ENCODE peak calls at places on chromosomes 13 and 19, in five cellular contexts. One of them, this sample, is unnamed.

GRCh38 chr19:18438331-18439024 is 545 bp upstream of the ISYNA1 start:
- DNase-seq in GM20000: no peak
- DNase-seq in progenitor cell of endocrine pancreas: no peak
- DNase-seq in thoracic aorta: no peak
- DNase-seq in heart left ventricle: peak
- DNase-seq in this sample: no peak

GRCh38 chr13:46778095-46778494 is 18.9 kb downstream of the ESD start:
- DNase-seq in GM20000: no peak
- DNase-seq in progenitor cell of endocrine pancreas: no peak
- DNase-seq in heart left ventricle: no peak
- DNase-seq in thoracic aorta: no peak
- DNase-seq in this sample: no peak

GRCh38 chr13:111022241-111022640 is 92.9 kb upstream of the ARHGEF7 start:
- DNase-seq in progenitor cell of endocrine pancreas: no peak
- DNase-seq in thoracic aorta: no peak
- DNase-seq in heart left ventricle: no peak
- DNase-seq in GM20000: no peak
- DNase-seq in this sample: no peak

GRCh38 chr19:8451885-8452284 is 7.1 kb downstream of the HNRNPM start:
- DNase-seq in progenitor cell of endocrine pancreas: no peak
- DNase-seq in GM20000: no peak
- DNase-seq in thoracic aorta: no peak
- DNase-seq in heart left ventricle: no peak
- DNase-seq in this sample: no peak

GRCh38 chr19:19115954-19116353 is 22.3 kb downstream of the TMEM161A start:
- DNase-seq in heart left ventricle: no peak
- DNase-seq in thoracic aorta: no peak
- DNase-seq in GM20000: peak
- DNase-seq in progenitor cell of endocrine pancreas: no peak
- DNase-seq in this sample: peak

GRCh38 chr13:52848455-52849190 is at the start of gene PCDH8:
- DNase-seq in thoracic aorta: no peak
- DNase-seq in GM20000: no peak
- DNase-seq in heart left ventricle: no peak
- DNase-seq in progenitor cell of endocrine pancreas: peak
- DNase-seq in this sample: peak

GRCh38 chr19:3171894-3172679 is 6.5 kb upstream of the S1PR4 start:
- DNase-seq in progenitor cell of endocrine pancreas: no peak
- DNase-seq in GM20000: no peak
- DNase-seq in thoracic aorta: no peak
- DNase-seq in heart left ventricle: no peak
- DNase-seq in this sample: no peak

GRCh38 chr19:34712606-34713261 is 21.3 kb upstream of the ZNF181 start:
- DNase-seq in thoracic aorta: no peak
- DNase-seq in progenitor cell of endocrine pancreas: no peak
- DNase-seq in GM20000: peak
- DNase-seq in heart left ventricle: peak
- DNase-seq in this sample: peak

GRCh38 chr13:57624565-57625435 is 6.7 kb upstream of the PCDH17 start:
- DNase-seq in heart left ventricle: peak
- DNase-seq in thoracic aorta: no peak
- DNase-seq in progenitor cell of endocrine pancreas: peak
- DNase-seq in GM20000: peak
- DNase-seq in this sample: peak

GRCh38 chr13:49046534-49046933 is 70.8 kb downstream of the FNDC3A start:
- DNase-seq in progenitor cell of endocrine pancreas: no peak
- DNase-seq in GM20000: no peak
- DNase-seq in thoracic aorta: no peak
- DNase-seq in heart left ventricle: no peak
- DNase-seq in this sample: no peak

GRCh38 chr13:64239372-64239771 is 2823.7 kb upstream of the PCDH20 start:
- DNase-seq in GM20000: no peak
- DNase-seq in thoracic aorta: no peak
- DNase-seq in progenitor cell of endocrine pancreas: no peak
- DNase-seq in heart left ventricle: no peak
- DNase-seq in this sample: no peak

GRCh38 chr13:80341771-80342271 is 895 bp upstream of the SPRY2 start:
- DNase-seq in heart left ventricle: peak
- DNase-seq in GM20000: peak
- DNase-seq in progenitor cell of endocrine pancreas: peak
- DNase-seq in thoracic aorta: no peak
- DNase-seq in this sample: peak

GRCh38 chr19:6890938-6891337 is 3.6 kb downstream of the ADGRE1 start:
- DNase-seq in heart left ventricle: no peak
- DNase-seq in GM20000: no peak
- DNase-seq in progenitor cell of endocrine pancreas: no peak
- DNase-seq in thoracic aorta: no peak
- DNase-seq in this sample: no peak

GRCh38 chr19:37304190-37304883 is 66.6 kb upstream of the ZNF527 start:
- DNase-seq in thoracic aorta: no peak
- DNase-seq in GM20000: no peak
- DNase-seq in progenitor cell of endocrine pancreas: peak
- DNase-seq in heart left ventricle: peak
- DNase-seq in this sample: peak

GRCh38 chr19:1467512-1468273 is 11.3 kb downstream of the C19orf25 start:
- DNase-seq in progenitor cell of endocrine pancreas: no peak
- DNase-seq in GM20000: no peak
- DNase-seq in heart left ventricle: no peak
- DNase-seq in thoracic aorta: no peak
- DNase-seq in this sample: no peak

GRCh38 chr19:1467228-1467511 is 11.8 kb downstream of the C19orf25 start:
- DNase-seq in progenitor cell of endocrine pancreas: no peak
- DNase-seq in thoracic aorta: no peak
- DNase-seq in GM20000: no peak
- DNase-seq in heart left ventricle: no peak
- DNase-seq in this sample: no peak

GRCh38 chr19:1466461-1467227 is 12.4 kb downstream of the C19orf25 start:
- DNase-seq in heart left ventricle: no peak
- DNase-seq in thoracic aorta: no peak
- DNase-seq in progenitor cell of endocrine pancreas: no peak
- DNase-seq in GM20000: no peak
- DNase-seq in this sample: no peak

GRCh38 chr19:1466018-1466460 is 13.0 kb downstream of the C19orf25 start:
- DNase-seq in GM20000: no peak
- DNase-seq in heart left ventricle: no peak
- DNase-seq in progenitor cell of endocrine pancreas: no peak
- DNase-seq in thoracic aorta: no peak
- DNase-seq in this sample: no peak

DNA sequence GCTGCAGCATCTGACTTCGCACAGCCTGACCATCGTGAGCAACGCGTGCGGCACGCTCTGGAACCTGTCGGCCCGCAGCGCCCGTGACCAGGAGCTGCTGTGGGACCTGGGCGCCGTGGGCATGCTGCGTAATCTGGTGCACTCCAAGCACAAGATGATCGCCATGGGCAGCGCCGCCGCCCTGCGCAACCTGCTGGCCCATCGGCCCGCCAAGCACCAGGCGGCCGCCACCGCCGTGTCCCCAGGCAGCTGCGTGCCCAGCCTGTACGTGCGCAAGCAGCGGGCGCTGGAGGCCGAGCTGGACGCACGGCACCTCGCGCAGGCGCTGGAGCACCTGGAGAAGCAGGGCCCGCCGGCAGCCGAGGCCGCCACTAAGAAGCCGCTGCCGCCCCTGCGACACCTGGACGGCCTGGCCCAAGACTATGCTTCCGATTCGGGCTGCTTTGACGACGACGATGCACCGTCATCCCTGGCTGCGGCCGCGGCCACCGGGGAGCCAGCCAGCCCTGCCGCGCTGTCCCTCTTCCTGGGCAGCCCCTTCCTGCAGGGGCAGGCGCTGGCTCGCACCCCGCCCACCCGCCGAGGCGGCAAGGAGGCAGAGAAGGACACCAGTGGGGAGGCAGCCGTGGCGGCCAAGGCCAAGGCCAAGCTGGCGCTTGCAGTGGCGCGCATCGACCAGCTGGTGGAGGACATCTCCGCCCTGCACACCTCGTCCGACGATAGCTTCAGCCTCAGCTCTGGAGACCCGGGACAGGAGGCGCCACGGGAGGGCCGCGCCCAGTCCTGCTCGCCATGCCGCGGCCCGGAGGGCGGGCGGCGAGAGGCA is 13.6 kb downstream of the C19orf25 start:
- DNase-seq in thoracic aorta: no peak
- DNase-seq in progenitor cell of endocrine pancreas: no peak
- DNase-seq in GM20000: peak
- DNase-seq in heart left ventricle: no peak
- DNase-seq in this sample: no peak
- TF ChIP-seq CTCF in thoracic aorta: no peak
- TF ChIP-seq CTCF in progenitor cell of endocrine pancreas: peak
- TF ChIP-seq CTCF in GM20000: peak
- TF ChIP-seq CTCF in heart left ventricle: peak
- TF ChIP-seq CTCF in this sample: peak

GRCh38 chr13:81540777-81541176 is 1199.9 kb upstream of the SPRY2 start:
- DNase-seq in GM20000: no peak
- DNase-seq in thoracic aorta: no peak
- DNase-seq in progenitor cell of endocrine pancreas: no peak
- DNase-seq in heart left ventricle: no peak
- DNase-seq in this sample: no peak
- TF ChIP-seq CTCF in GM20000: no peak
- TF ChIP-seq CTCF in thoracic aorta: no peak
- TF ChIP-seq CTCF in progenitor cell of endocrine pancreas: peak
- TF ChIP-seq CTCF in heart left ventricle: no peak
- TF ChIP-seq CTCF in this sample: peak

DNA sequence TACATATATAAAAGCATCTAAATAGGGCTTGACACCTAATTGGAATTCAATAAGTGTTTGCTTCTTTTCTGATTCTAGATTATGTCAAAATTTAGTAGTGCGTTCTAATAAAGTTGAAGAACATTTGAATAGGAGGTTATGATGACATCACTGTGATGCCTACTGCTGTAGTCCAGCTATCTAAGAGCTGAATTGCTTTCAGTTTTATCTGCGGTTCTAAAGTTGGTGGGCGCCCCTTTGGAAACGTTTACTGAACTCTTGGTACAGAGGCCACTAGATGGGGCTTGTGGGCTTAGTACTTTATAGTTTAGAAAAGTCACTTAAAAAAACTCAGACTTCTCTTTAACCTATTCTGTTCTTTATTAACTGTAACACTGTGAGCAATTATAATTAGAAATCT is 776.9 kb downstream of the GPC5 start:
- DNase-seq in GM20000: peak
- DNase-seq in thoracic aorta: no peak
- DNase-seq in progenitor cell of endocrine pancreas: no peak
- DNase-seq in heart left ventricle: no peak
- DNase-seq in this sample: peak
- TF ChIP-seq CTCF in GM20000: no peak
- TF ChIP-seq CTCF in thoracic aorta: peak
- TF ChIP-seq CTCF in progenitor cell of endocrine pancreas: peak
- TF ChIP-seq CTCF in heart left ventricle: no peak
- TF ChIP-seq CTCF in this sample: peak

GRCh38 chr19:48290923-48291700 is 21.2 kb downstream of the ZNF114 start:
- DNase-seq in progenitor cell of endocrine pancreas: peak
- DNase-seq in heart left ventricle: peak
- DNase-seq in thoracic aorta: peak
- DNase-seq in GM20000: peak
- DNase-seq in this sample: peak

GRCh38 chr19:48290341-48290922 is 20.6 kb downstream of the ZNF114 start:
- DNase-seq in heart left ventricle: no peak
- DNase-seq in thoracic aorta: no peak
- DNase-seq in progenitor cell of endocrine pancreas: no peak
- DNase-seq in GM20000: no peak
- DNase-seq in this sample: peak

GRCh38 chr19:48296963-48297734 is 27.3 kb downstream of the ZNF114 start:
- DNase-seq in GM20000: no peak
- DNase-seq in thoracic aorta: no peak
- DNase-seq in heart left ventricle: no peak
- DNase-seq in progenitor cell of endocrine pancreas: no peak
- DNase-seq in this sample: no peak

GRCh38 chr19:48295458-48295857 is 25.6 kb downstream of the ZNF114 start:
- DNase-seq in GM20000: no peak
- DNase-seq in progenitor cell of endocrine pancreas: no peak
- DNase-seq in thoracic aorta: no peak
- DNase-seq in heart left ventricle: no peak
- DNase-seq in this sample: no peak

DNA sequence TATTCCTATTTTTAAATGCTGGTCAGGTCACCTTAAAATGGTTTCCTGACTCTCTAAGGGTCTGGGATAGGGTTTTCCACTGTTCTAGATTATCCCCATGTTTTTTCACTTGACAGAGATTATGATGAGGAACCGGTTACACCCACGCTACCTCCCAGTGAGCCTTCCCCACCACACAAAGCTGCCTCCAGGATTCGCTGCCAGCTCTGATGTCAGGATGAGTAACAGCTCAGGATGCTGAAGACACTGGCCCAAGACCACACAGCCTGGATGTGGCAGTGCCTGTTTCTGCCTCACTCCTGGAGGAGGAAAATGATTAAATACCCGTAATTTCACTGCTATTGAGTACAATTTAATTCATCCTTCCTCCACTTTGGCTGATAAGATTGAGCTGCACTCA is 22.9 kb downstream of the ZNF114 start:
- DNase-seq in GM20000: no peak
- DNase-seq in thoracic aorta: no peak
- DNase-seq in progenitor cell of endocrine pancreas: no peak
- DNase-seq in heart left ventricle: no peak
- DNase-seq in this sample: no peak
- TF ChIP-seq CTCF in GM20000: no peak
- TF ChIP-seq CTCF in thoracic aorta: no peak
- TF ChIP-seq CTCF in progenitor cell of endocrine pancreas: no peak
- TF ChIP-seq CTCF in heart left ventricle: no peak
- TF ChIP-seq CTCF in this sample: no peak

GRCh38 chr13:45167611-45168554 is 33.0 kb downstream of the KCTD4 start:
- DNase-seq in GM20000: no peak
- DNase-seq in heart left ventricle: peak
- DNase-seq in progenitor cell of endocrine pancreas: no peak
- DNase-seq in thoracic aorta: no peak
- DNase-seq in this sample: no peak
- TF ChIP-seq CTCF in GM20000: no peak
- TF ChIP-seq CTCF in heart left ventricle: no peak
- TF ChIP-seq CTCF in progenitor cell of endocrine pancreas: no peak
- TF ChIP-seq CTCF in thoracic aorta: no peak
- TF ChIP-seq CTCF in this sample: no peak

GRCh38 chr13:21825186-21825585 is 154.3 kb downstream of the FGF9 start:
- DNase-seq in progenitor cell of endocrine pancreas: no peak
- DNase-seq in heart left ventricle: no peak
- DNase-seq in GM20000: no peak
- DNase-seq in thoracic aorta: no peak
- DNase-seq in this sample: no peak

GRCh38 chr13:21823949-21824348 is 153.1 kb downstream of the FGF9 start:
- DNase-seq in thoracic aorta: no peak
- DNase-seq in GM20000: no peak
- DNase-seq in progenitor cell of endocrine pancreas: no peak
- DNase-seq in heart left ventricle: no peak
- DNase-seq in this sample: no peak

GRCh38 chr13:21825801-21826200 is 154.9 kb downstream of the FGF9 start:
- DNase-seq in thoracic aorta: no peak
- DNase-seq in GM20000: no peak
- DNase-seq in progenitor cell of endocrine pancreas: no peak
- DNase-seq in heart left ventricle: no peak
- DNase-seq in this sample: no peak

GRCh38 chr13:21823416-21823815 is 152.5 kb downstream of the FGF9 start:
- DNase-seq in GM20000: no peak
- DNase-seq in progenitor cell of endocrine pancreas: no peak
- DNase-seq in thoracic aorta: no peak
- DNase-seq in heart left ventricle: no peak
- DNase-seq in this sample: no peak

GRCh38 chr13:21826214-21827015 is 155.5 kb downstream of the FGF9 start:
- DNase-seq in progenitor cell of endocrine pancreas: no peak
- DNase-seq in thoracic aorta: no peak
- DNase-seq in heart left ventricle: no peak
- DNase-seq in GM20000: no peak
- DNase-seq in this sample: no peak
- TF ChIP-seq CTCF in progenitor cell of endocrine pancreas: no peak
- TF ChIP-seq CTCF in thoracic aorta: no peak
- TF ChIP-seq CTCF in heart left ventricle: no peak
- TF ChIP-seq CTCF in GM20000: no peak
- TF ChIP-seq CTCF in this sample: no peak

This sample was measured in neural crest cell.